ENCODE peak calls at places on chromosomes 11 and 22, in four cellular contexts. G, M, D and J are unnamed samples.
A peak's percentile ranks its signal among the peaks of the same experiment; 100 is the strongest.

GRCh38 chr22:27986937-27987336 is 67.9 kb upstream of the PITPNB start:
- DNase-seq in M (no peak), D (no peak), G (no peak), J (no peak)

GRCh38 chr11:93532285-93532789 is 10.9 kb downstream of the SMCO4 start:
- DNase-seq in D (no peak), G (no peak), M (no peak), J (no peak)

GRCh38 chr11:44537679-44538078 is 27.8 kb upstream of the CD82 start:
- DNase-seq in G (no peak), M (no peak), D (no peak), J (no peak)

GRCh38 chr22:30605449-30606110 is 1.4 kb upstream of the TCN2 start:
- DNase-seq in D (no peak), M (peak; percentile 71), G (peak; percentile 11), J (no peak)

GRCh38 chr22:25668437-25668836 is 73.6 kb upstream of the MYO18B start:
- DNase-seq in M (peak; percentile 6), G (peak; percentile 46), D (no peak), J (no peak)

GRCh38 chr22:17368727-17369552 is at the start of gene CECR2:
- DNase-seq in D (no peak), G (no peak), M (no peak), J (no peak)

GRCh38 chr11:1777737-1778136 is 14.0 kb upstream of the CTSD start:
- DNase-seq in D (no peak), M (no peak), G (no peak), J (peak; percentile 61)

GRCh38 chr22:49306632-49306975 is 521.1 kb downstream of the BRD1 start:
- DNase-seq in M (no peak), G (no peak), D (no peak), J (no peak)